ENCODE peak calls at places on chromosomes 1 and 21, in six cellular contexts. I is hypothalamus, Y is lung, H is non-pigmented ciliary epithelial cell, P is adipocyte, Q is ACHN. D is an unnamed sample.

GRCh38 chr1:236795757-236796719 is 946 bp downstream of the MTR start:
- DNase-seq in I (no peak), Y (no peak), H (no peak), P (peak; percentile 75), Q (peak; percentile 60), D (peak; percentile 60)

GRCh38 chr1:29697391-29697780 is 461.1 kb downstream of the PTPRU start:
- DNase-seq in I (no peak), Y (no peak), H (no peak), P (no peak), Q (no peak), D (no peak)

GRCh38 chr1:207937204-207937603 is 26.3 kb upstream of the CD34 start:
- DNase-seq in I (no peak), Y (no peak), H (no peak), P (no peak), Q (no peak), D (peak; percentile 52)

GRCh38 chr21:38861006-38861405 is 55.3 kb downstream of the ETS2 start:
- DNase-seq in I (no peak), Y (no peak), H (no peak), P (no peak), Q (no peak), D (peak; percentile 16)

GRCh38 chr1:236066828-236067386 is 2.0 kb upstream of the NID1 start:
- DNase-seq in I (no peak), Y (peak; percentile 49), H (no peak), P (no peak), Q (no peak), D (no peak)

GRCh38 chr1:165949335-165950130 is 122.1 kb downstream of the UCK2 start:
- DNase-seq in I (no peak), Y (no peak), H (no peak), P (peak; percentile 35), Q (peak; percentile 30), D (no peak)

GRCh38 chr1:110339040-110339426 is at the start of gene RBM15:
- DNase-seq in I (peak; percentile 100), Y (peak; percentile 98), H (peak; percentile 100), P (peak; percentile 100), Q (peak; percentile 99), D (peak; percentile 100)

GRCh38 chr1:172551279-172551678 is 18.3 kb downstream of the SUCO start:
- DNase-seq in I (no peak), Y (no peak), H (no peak), P (no peak), Q (no peak), D (no peak)

GRCh38 chr21:39461419-39461818 is 9.6 kb downstream of the SH3BGR start:
- DNase-seq in I (no peak), Y (no peak), H (no peak), P (no peak), Q (no peak), D (no peak)

GRCh38 chr1:109113787-109114568 is at the start of gene ELAPOR1:
- DNase-seq in I (peak; percentile 57), Y (peak; percentile 62), H (no peak), P (peak; percentile 40), Q (no peak), D (peak; percentile 16)

GRCh38 chr1:147541672-147542548 is 609 bp downstream of the BCL9 start:
- DNase-seq in I (no peak), Y (no peak), H (no peak), P (peak; percentile 75), Q (peak; percentile 46), D (peak; percentile 63)

GRCh38 chr1:155872527-155872926 is 13.2 kb downstream of the SYT11 start:
- DNase-seq in I (peak; percentile 69), Y (no peak), H (no peak), P (no peak), Q (no peak), D (no peak)

GRCh38 chr1:186662752-186663151 is 17.5 kb downstream of the PTGS2 start:
- DNase-seq in I (no peak), Y (no peak), H (peak; percentile 46), P (peak; percentile 34), Q (no peak), D (peak; percentile 63)

GRCh38 chr1:77347646-77348045 is 65.8 kb downstream of the AK5 start:
- DNase-seq in I (no peak), Y (no peak), H (peak; percentile 84), P (peak; percentile 64), Q (peak; percentile 75), D (peak; percentile 71)

GRCh38 chr1:198672124-198672523 is 33.3 kb downstream of the PTPRC start:
- DNase-seq in I (no peak), Y (no peak), H (no peak), P (peak; percentile 51), Q (no peak), D (peak; percentile 40)

GRCh38 chr1:17433261-17433660 is 6.2 kb downstream of the RCC2 start:
- DNase-seq in I (no peak), Y (no peak), H (no peak), P (no peak), Q (no peak), D (no peak)

GRCh38 chr1:45554198-45554597 is 3.6 kb downstream of the AKR1A1 start:
- DNase-seq in I (no peak), Y (no peak), H (no peak), P (no peak), Q (no peak), D (no peak)

GRCh38 chr1:11794446-11795237 is 11.1 kb downstream of the MTHFR start:
- DNase-seq in I (no peak), Y (no peak), H (no peak), P (no peak), Q (no peak), D (no peak)

GRCh38 chr1:190022709-190023108 is 455.0 kb downstream of the BRINP3 start:
- DNase-seq in I (no peak), Y (no peak), H (peak; percentile 30), P (peak; percentile 4), Q (no peak), D (no peak)

GRCh38 chr1:168172250-168172915 is 6.4 kb upstream of the TIPRL start:
- DNase-seq in I (no peak), Y (no peak), H (no peak), P (no peak), Q (no peak), D (no peak)

GRCh38 chr21:42067531-42068255 is 3.4 kb upstream of the UMODL1 start:
- DNase-seq in I (no peak), Y (no peak), H (no peak), P (no peak), Q (no peak), D (no peak)

GRCh38 chr1:181390350-181391080 is 92.8 kb upstream of the CACNA1E start:
- DNase-seq in I (no peak), Y (no peak), H (no peak), P (no peak), Q (no peak), D (no peak)

GRCh38 chr1:179142889-179143299 is 61.0 kb downstream of the TOR3A start:
- DNase-seq in I (no peak), Y (no peak), H (peak; percentile 98), P (peak; percentile 97), Q (peak; percentile 99), D (peak; percentile 99)

GRCh38 chr1:5982868-5983267 is 9.4 kb downstream of the NPHP4 start:
- DNase-seq in I (no peak), Y (no peak), H (no peak), P (no peak), Q (no peak), D (peak; percentile 30)

GRCh38 chr1:145992502-145992936 is 3.9 kb downstream of the TXNIP start:
- DNase-seq in I (no peak), Y (no peak), H (no peak), P (no peak), Q (no peak), D (no peak)

GRCh38 chr1:84721152-84721551 is 30.9 kb upstream of the SSX2IP start:
- DNase-seq in I (no peak), Y (no peak), H (peak; percentile 42), P (peak; percentile 71), Q (no peak), D (peak; percentile 83)

GRCh38 chr1:24341260-24341659 is 22.1 kb downstream of the GRHL3 start:
- DNase-seq in I (no peak), Y (no peak), H (no peak), P (no peak), Q (no peak), D (no peak)

GRCh38 chr1:82893712-82894111 is 1093.0 kb downstream of the ADGRL2 start:
- DNase-seq in I (no peak), Y (no peak), H (no peak), P (no peak), Q (no peak), D (no peak)

GRCh38 chr1:170583186-170583585 is 51.2 kb downstream of the GORAB start:
- DNase-seq in I (no peak), Y (no peak), H (no peak), P (no peak), Q (no peak), D (no peak)

GRCh38 chr1:232643227-232643626 is 13.3 kb upstream of the SIPA1L2 start:
- DNase-seq in I (no peak), Y (no peak), H (no peak), P (no peak), Q (no peak), D (no peak)

D was measured in fibroblast of the aortic adventitia.